ENCODE peak calls at places on chromosomes 11 and 22, in four cellular contexts. T is activated CD4-positive, CD25-positive, alpha-beta regulatory T cell treated with anti-CD3 and anti-CD28 coated beads, Interleukin-2, amount 50 U/mL, for 24 hours; Z is stimulated activated naive B cell treated with anti-CD40 and anti-IgM and Interleukin-4, amounts not matched to agents 10 μg/mL and 1 μg/mL and 100 μg/mL, for 72 hours; B is activated naive CD8-positive, alpha-beta T cell treated with anti-CD3 and anti-CD28 coated beads, Interleukin-2, amount 50 U/mL, for 24 hours. P is an unnamed sample.

GRCh38 chr11:864118-864827 is 21.6 kb downstream of the TSPAN4 start:
- ATAC-seq in T (no peak), Z (no peak), B (no peak), P (no peak)

GRCh38 chr11:64729851-64730382 is 6.9 kb upstream of the NRXN2 start:
- ATAC-seq in T (no peak), Z (peak), B (peak), P (peak)

GRCh38 chr22:17875156-17875555 is 100.9 kb upstream of the BID start:
- ATAC-seq in T (no peak), Z (no peak), B (no peak), P (no peak)

GRCh38 chr11:11882539-11882938 is 40.8 kb downstream of the USP47 start:
- ATAC-seq in T (no peak), Z (peak), B (no peak), P (no peak)

GRCh38 chr11:6736495-6737121 is 35.2 kb downstream of the OR2AG2 start:
- ATAC-seq in T (peak), Z (peak), B (peak), P (no peak)

GRCh38 chr11:8309862-8310261 is 46.2 kb upstream of the LMO1 start:
- ATAC-seq in T (no peak), Z (no peak), B (no peak), P (peak)

GRCh38 chr11:47394050-47394321 is 14.4 kb upstream of the SLC39A13 start:
- ATAC-seq in T (no peak), Z (no peak), B (no peak), P (no peak)

GRCh38 chr22:26770624-26771023 is 113.2 kb downstream of the MIAT start:
- ATAC-seq in T (no peak), Z (no peak), B (no peak), P (no peak)

GRCh38 chr11:62120466-62120865 is 3.3 kb upstream of the INCENP start:
- ATAC-seq in T (no peak), Z (no peak), B (no peak), P (no peak)

GRCh38 chr22:27206747-27207133 is 549.4 kb downstream of the MIAT start:
- ATAC-seq in T (no peak), Z (no peak), B (no peak), P (peak)

GRCh38 chr22:44673406-44673805 is 28.6 kb upstream of the PRR5 start:
- ATAC-seq in T (no peak), Z (no peak), B (no peak), P (no peak)

GRCh38 chr11:8832571-8833260 is 78.3 kb upstream of the AKIP1 start:
- ATAC-seq in T (peak), Z (peak), B (peak), P (peak)

GRCh38 chr11:7688238-7688826 is 15.0 kb upstream of the CYB5R2 start:
- ATAC-seq in T (no peak), Z (peak), B (no peak), P (peak)

GRCh38 chr11:115279831-115280761 is 224.1 kb downstream of the CADM1 start:
- ATAC-seq in T (no peak), Z (no peak), B (no peak), P (no peak)

GRCh38 chr22:44702479-44703219 is 645 bp downstream of the PRR5 start:
- ATAC-seq in T (peak), Z (peak), B (peak), P (peak)

GRCh38 chr22:22201185-22201924 is 43.2 kb upstream of the VPREB1 start:
- ATAC-seq in T (peak), Z (peak), B (peak), P (peak)

GRCh38 chr11:93034640-93035039 is 65.2 kb downstream of the MTNR1B start:
- ATAC-seq in T (no peak), Z (no peak), B (no peak), P (no peak)

GRCh38 chr11:75413864-75414263 is 14.5 kb downstream of the RPS3 start:
- ATAC-seq in T (no peak), Z (no peak), B (no peak), P (no peak)

GRCh38 chr11:29934115-29934638 is 82.7 kb downstream of the KCNA4 start:
- ATAC-seq in T (no peak), Z (no peak), B (no peak), P (no peak)

GRCh38 chr11:69445131-69445470 is 36.4 kb upstream of the LINC01488 start:
- ATAC-seq in T (no peak), Z (no peak), B (no peak), P (no peak)

GRCh38 chr11:99822846-99823565 is 802.3 kb downstream of the CNTN5 start:
- ATAC-seq in T (no peak), Z (no peak), B (no peak), P (no peak)

GRCh38 chr11:111938687-111939160 is 1.6 kb downstream of the DIXDC1 start:
- ATAC-seq in T (peak), Z (peak), B (peak), P (peak)

GRCh38 chr11:117950999-117951961 is 22.1 kb upstream of the TMPRSS13 start:
- ATAC-seq in T (peak), Z (peak), B (peak), P (no peak)

GRCh38 chr11:102225689-102226562 is 91.4 kb upstream of the BIRC3 start:
- ATAC-seq in T (no peak), Z (no peak), B (no peak), P (no peak)

GRCh38 chr22:27535452-27535851 is 266.1 kb downstream of the MN1 start:
- ATAC-seq in T (no peak), Z (no peak), B (no peak), P (no peak)

GRCh38 chr11:78907636-78908035 is 333.0 kb upstream of the NARS2 start:
- ATAC-seq in T (no peak), Z (no peak), B (no peak), P (peak)

GRCh38 chr11:134727204-134727603 is 315.2 kb upstream of the B3GAT1 start:
- ATAC-seq in T (no peak), Z (no peak), B (no peak), P (no peak)

GRCh38 chr11:77871855-77872254 is 50.9 kb downstream of the AAMDC start:
- ATAC-seq in T (no peak), Z (no peak), B (no peak), P (peak)

GRCh38 chr22:49212002-49212401 is 615.7 kb downstream of the BRD1 start:
- ATAC-seq in T (no peak), Z (no peak), B (no peak), P (no peak)

GRCh38 chr22:42805998-42806481 is 51.0 kb downstream of the ARFGAP3 start:
- ATAC-seq in T (no peak), Z (no peak), B (no peak), P (peak)